ENCODE peak calls at places on chromosomes 2 and 18, in six cellular contexts. One of them, this sample, is unnamed.

GRCh38 chr2:25043241-25043867 is 1.5 kb downstream of the EFR3B start:
- DNase-seq in epithelial cell of esophagus: peak
- DNase-seq in activated CD8-positive, alpha-beta T cell treated with anti-CD3 and anti-CD28 coated beads, Interleukin-2, amount 10 ng/mL, durations not matched to agents 7 days and 5 days: peak
- DNase-seq in NCI-H345: peak
- DNase-seq in brain microvascular endothelial cell: peak
- DNase-seq in adipocyte: peak
- DNase-seq in this sample: no peak

GRCh38 chr2:111948832-111949231 is 50.4 kb downstream of the MERTK start:
- DNase-seq in NCI-H345: no peak
- DNase-seq in adipocyte: no peak
- DNase-seq in activated CD8-positive, alpha-beta T cell treated with anti-CD3 and anti-CD28 coated beads, Interleukin-2, amount 10 ng/mL, durations not matched to agents 7 days and 5 days: no peak
- DNase-seq in brain microvascular endothelial cell: no peak
- DNase-seq in epithelial cell of esophagus: no peak
- DNase-seq in this sample: no peak

GRCh38 chr18:74516271-74517235 is 17.7 kb upstream of the CNDP1 start:
- DNase-seq in epithelial cell of esophagus: no peak
- DNase-seq in NCI-H345: no peak
- DNase-seq in adipocyte: no peak
- DNase-seq in brain microvascular endothelial cell: no peak
- DNase-seq in activated CD8-positive, alpha-beta T cell treated with anti-CD3 and anti-CD28 coated beads, Interleukin-2, amount 10 ng/mL, durations not matched to agents 7 days and 5 days: no peak
- DNase-seq in this sample: no peak

GRCh38 chr2:71154798-71155197 is 24.4 kb downstream of the MPHOSPH10 start:
- DNase-seq in brain microvascular endothelial cell: no peak
- DNase-seq in adipocyte: no peak
- DNase-seq in NCI-H345: no peak
- DNase-seq in activated CD8-positive, alpha-beta T cell treated with anti-CD3 and anti-CD28 coated beads, Interleukin-2, amount 10 ng/mL, durations not matched to agents 7 days and 5 days: peak
- DNase-seq in epithelial cell of esophagus: peak
- DNase-seq in this sample: no peak

GRCh38 chr2:121173112-121173511 is 111.9 kb downstream of the TFCP2L1 start:
- DNase-seq in NCI-H345: no peak
- DNase-seq in brain microvascular endothelial cell: no peak
- DNase-seq in activated CD8-positive, alpha-beta T cell treated with anti-CD3 and anti-CD28 coated beads, Interleukin-2, amount 10 ng/mL, durations not matched to agents 7 days and 5 days: no peak
- DNase-seq in epithelial cell of esophagus: peak
- DNase-seq in adipocyte: no peak
- DNase-seq in this sample: no peak

GRCh38 chr2:71933467-71934319 is 214.0 kb downstream of the CYP26B1 start:
- DNase-seq in adipocyte: no peak
- DNase-seq in NCI-H345: no peak
- DNase-seq in activated CD8-positive, alpha-beta T cell treated with anti-CD3 and anti-CD28 coated beads, Interleukin-2, amount 10 ng/mL, durations not matched to agents 7 days and 5 days: peak
- DNase-seq in brain microvascular endothelial cell: peak
- DNase-seq in epithelial cell of esophagus: peak
- DNase-seq in this sample: no peak

GRCh38 chr18:60377778-60378469 is 5.3 kb upstream of the MC4R start:
- DNase-seq in adipocyte: peak
- DNase-seq in brain microvascular endothelial cell: no peak
- DNase-seq in epithelial cell of esophagus: peak
- DNase-seq in activated CD8-positive, alpha-beta T cell treated with anti-CD3 and anti-CD28 coated beads, Interleukin-2, amount 10 ng/mL, durations not matched to agents 7 days and 5 days: no peak
- DNase-seq in NCI-H345: no peak
- DNase-seq in this sample: no peak

GRCh38 chr2:224658776-224659175 is 57.4 kb downstream of the CCDC195 start:
- DNase-seq in brain microvascular endothelial cell: no peak
- DNase-seq in NCI-H345: no peak
- DNase-seq in adipocyte: peak
- DNase-seq in epithelial cell of esophagus: no peak
- DNase-seq in activated CD8-positive, alpha-beta T cell treated with anti-CD3 and anti-CD28 coated beads, Interleukin-2, amount 10 ng/mL, durations not matched to agents 7 days and 5 days: no peak
- DNase-seq in this sample: no peak

GRCh38 chr2:73063909-73064875 is 7.3 kb downstream of the SFXN5 start:
- DNase-seq in adipocyte: peak
- DNase-seq in activated CD8-positive, alpha-beta T cell treated with anti-CD3 and anti-CD28 coated beads, Interleukin-2, amount 10 ng/mL, durations not matched to agents 7 days and 5 days: no peak
- DNase-seq in brain microvascular endothelial cell: peak
- DNase-seq in NCI-H345: peak
- DNase-seq in epithelial cell of esophagus: peak
- DNase-seq in this sample: no peak

GRCh38 chr2:110804915-110805314 is 72.5 kb downstream of the ACOXL start:
- DNase-seq in brain microvascular endothelial cell: no peak
- DNase-seq in NCI-H345: no peak
- DNase-seq in adipocyte: no peak
- DNase-seq in epithelial cell of esophagus: no peak
- DNase-seq in activated CD8-positive, alpha-beta T cell treated with anti-CD3 and anti-CD28 coated beads, Interleukin-2, amount 10 ng/mL, durations not matched to agents 7 days and 5 days: peak
- DNase-seq in this sample: peak

This sample was measured in effector memory CD8-positive, alpha-beta T cell.